ENCODE peak calls at places on chromosomes 6 and 20, in nine cellular contexts. C is GM23248; B is cardiac muscle cell; Q is Peyer's patch; F is activated naive CD4-positive, alpha-beta T cell; Y is psoas muscle; E is GM03348; P is neural crest cell; V is tibial artery. I is an unnamed sample.

GRCh38 chr20:45545754-45546453 is 1.3 kb downstream of the EPPIN start:
- DNase-seq in E (peak; percentile 72), V (no peak), Q (no peak), Y (no peak), B (peak; percentile 54), F (no peak), P (no peak), C (peak; percentile 75), I (peak; percentile 20)

GRCh38 chr20:34637245-34638185 is 39.4 kb downstream of the PIGU start:
- DNase-seq in E (peak; percentile 81), Y (peak; percentile 37), V (peak; percentile 60), P (no peak), B (peak; percentile 87), Q (no peak), F (no peak), C (peak; percentile 95), I (peak; percentile 9)

GRCh38 chr20:50561379-50562078 is 51.3 kb downstream of the PTPN1 start:
- DNase-seq in Q (no peak), E (peak; percentile 90), C (peak; percentile 96), B (peak; percentile 93), F (no peak), V (no peak), Y (no peak), P (no peak), I (peak; percentile 94)

GRCh38 chr6:159042003-159042823 is 2.6 kb downstream of the TAGAP start:
- DNase-seq in Q (peak; percentile 66), V (no peak), C (peak; percentile 67), Y (peak; percentile 35), P (peak; percentile 38), B (peak; percentile 66), E (peak; percentile 64), F (peak; percentile 29), I (peak; percentile 48)

GRCh38 chr20:20719411-20719810 is 7.0 kb upstream of the RALGAPA2 start:
- DNase-seq in Q (no peak), C (no peak), P (no peak), V (no peak), E (no peak), B (no peak), Y (no peak), F (no peak), I (no peak)

GRCh38 chr6:167937948-167938911 is 59.2 kb upstream of the KIF25 start:
- DNase-seq in E (no peak), Q (no peak), P (no peak), F (no peak), B (no peak), C (no peak), V (no peak), Y (no peak), I (no peak)

GRCh38 chr6:137975058-137975940 is 108.2 kb downstream of the TNFAIP3 start:
- DNase-seq in E (no peak), B (peak; percentile 56), C (peak; percentile 50), F (no peak), Q (no peak), P (no peak), Y (no peak), V (no peak), I (no peak)

GRCh38 chr20:9591080-9591479 is 76.7 kb downstream of the LAMP5 start:
- DNase-seq in E (no peak), Q (no peak), P (no peak), V (no peak), F (no peak), Y (no peak), B (no peak), C (no peak), I (no peak)

GRCh38 chr20:44481719-44482416 is 6.2 kb downstream of the TTPAL start:
- DNase-seq in E (no peak), P (no peak), Q (no peak), V (no peak), F (no peak), Y (no peak), C (no peak), B (no peak), I (no peak)

GRCh38 chr6:17042422-17043147 is 59.3 kb upstream of the STMND1 start:
- DNase-seq in V (no peak), P (no peak), F (no peak), Q (no peak), C (peak; percentile 73), E (peak; percentile 54), B (peak; percentile 66), Y (no peak), I (peak; percentile 75)

GRCh38 chr6:21505574-21505990 is 88.0 kb upstream of the SOX4 start:
- DNase-seq in F (no peak), Q (no peak), V (no peak), C (no peak), Y (no peak), P (no peak), B (no peak), E (no peak), I (no peak)